ENCODE peak calls at places on chromosome 18, in nine cellular contexts. P is foreskin keratinocyte, D is ascending aorta, A is K562, J is spleen, F is AG04450, K is psoas muscle, T is astrocyte, G is colonic mucosa. H is an unnamed sample.

GRCh38 chr18:36518839-36519238 is 221.3 kb downstream of the FHOD3 start:
- DNase-seq in P (no peak), D (no peak), A (no peak), J (no peak), F (no peak), K (no peak), T (no peak), G (no peak), H (no peak)

GRCh38 chr18:79937103-79937860 is 14.2 kb downstream of the SLC66A2 start:
- DNase-seq in P (no peak), D (no peak), A (no peak), J (no peak), F (no peak), K (no peak), T (no peak), G (peak), H (no peak)

GRCh38 chr18:71673954-71674353 is 870.2 kb downstream of the CBLN2 start:
- DNase-seq in P (no peak), D (no peak), A (no peak), J (no peak), F (no peak), K (no peak), T (no peak), G (no peak), H (no peak)

GRCh38 chr18:2316686-2317308 is 254.5 kb downstream of the METTL4 start:
- DNase-seq in P (no peak), D (no peak), A (no peak), J (no peak), F (no peak), K (no peak), T (no peak), G (no peak), H (no peak)

GRCh38 chr18:50649821-50650220 is 89.9 kb downstream of the MAPK4 start:
- DNase-seq in P (peak), D (peak), A (no peak), J (no peak), F (no peak), K (peak), T (peak), G (no peak), H (no peak)

GRCh38 chr18:71942433-71942832 is 601.7 kb downstream of the CBLN2 start:
- DNase-seq in P (peak), D (no peak), A (no peak), J (no peak), F (no peak), K (no peak), T (no peak), G (no peak), H (no peak)

GRCh38 chr18:52334307-52334706 is 5.7 kb upstream of the DCC start:
- DNase-seq in P (no peak), D (no peak), A (no peak), J (no peak), F (no peak), K (no peak), T (no peak), G (no peak), H (no peak)

GRCh38 chr18:61127714-61128485 is 205.3 kb upstream of the CDH20 start:
- DNase-seq in P (no peak), D (no peak), A (no peak), J (no peak), F (no peak), K (no peak), T (no peak), G (no peak), H (no peak)

GRCh38 chr18:13725566-13726227 is 661 bp downstream of the FAM210A start:
- DNase-seq in P (no peak), D (no peak), A (no peak), J (no peak), F (no peak), K (no peak), T (peak), G (peak), H (no peak)

GRCh38 chr18:79422022-79422782 is 26.5 kb downstream of the NFATC1 start:
- DNase-seq in P (no peak), D (no peak), A (no peak), J (peak), F (no peak), K (no peak), T (peak), G (no peak), H (no peak)

GRCh38 chr18:80159713-80160636 is 50.9 kb downstream of the ADNP2 start:
- DNase-seq in P (no peak), D (no peak), A (no peak), J (peak), F (no peak), K (peak), T (no peak), G (no peak), H (no peak)

GRCh38 chr18:5970032-5970431 is 74.7 kb upstream of the TMEM200C start:
- DNase-seq in P (no peak), D (no peak), A (no peak), J (no peak), F (no peak), K (no peak), T (no peak), G (no peak), H (no peak)

GRCh38 chr18:63000839-63001238 is 285.5 kb downstream of the PHLPP1 start:
- DNase-seq in P (no peak), D (no peak), A (no peak), J (peak), F (no peak), K (no peak), T (no peak), G (no peak), H (no peak)

GRCh38 chr18:58998421-58999203 is 133.9 kb downstream of the ZNF532 start:
- DNase-seq in P (peak), D (no peak), A (no peak), J (no peak), F (no peak), K (peak), T (peak), G (no peak), H (no peak)

GRCh38 chr18:64330976-64331375 is 182.1 kb upstream of the LINC00305 start:
- DNase-seq in P (no peak), D (no peak), A (no peak), J (no peak), F (no peak), K (no peak), T (no peak), G (no peak), H (no peak)

GRCh38 chr18:39681061-39681460 is 2115.5 kb upstream of the CELF4 start:
- DNase-seq in P (peak), D (no peak), A (no peak), J (no peak), F (no peak), K (no peak), T (no peak), G (no peak), H (no peak)

GRCh38 chr18:34511435-34511834 is 198.7 kb upstream of the DTNA start:
- DNase-seq in P (no peak), D (no peak), A (no peak), J (no peak), F (no peak), K (no peak), T (no peak), G (no peak), H (no peak)

GRCh38 chr18:37393945-37394609 is 171.5 kb downstream of the CELF4 start:
- DNase-seq in P (no peak), D (no peak), A (peak), J (peak), F (peak), K (peak), T (peak), G (peak), H (peak)

GRCh38 chr18:74496508-74497307 is 545 bp downstream of the CNDP2 start:
- DNase-seq in P (peak), D (no peak), A (peak), J (no peak), F (peak), K (peak), T (peak), G (peak), H (peak)
- TF ChIP-seq CTCF in P (no peak), D (no peak), A (peak), J (no peak), F (peak), K (peak), T (no peak), G (no peak), H (peak)

GRCh38 chr18:38427234-38427633 is 861.6 kb upstream of the CELF4 start:
- DNase-seq in P (no peak), D (no peak), A (no peak), J (no peak), F (no peak), K (no peak), T (no peak), G (no peak), H (peak)
- TF ChIP-seq CTCF in P (peak), D (no peak), A (no peak), J (no peak), F (no peak), K (no peak), T (no peak), G (no peak), H (peak)

DNA sequence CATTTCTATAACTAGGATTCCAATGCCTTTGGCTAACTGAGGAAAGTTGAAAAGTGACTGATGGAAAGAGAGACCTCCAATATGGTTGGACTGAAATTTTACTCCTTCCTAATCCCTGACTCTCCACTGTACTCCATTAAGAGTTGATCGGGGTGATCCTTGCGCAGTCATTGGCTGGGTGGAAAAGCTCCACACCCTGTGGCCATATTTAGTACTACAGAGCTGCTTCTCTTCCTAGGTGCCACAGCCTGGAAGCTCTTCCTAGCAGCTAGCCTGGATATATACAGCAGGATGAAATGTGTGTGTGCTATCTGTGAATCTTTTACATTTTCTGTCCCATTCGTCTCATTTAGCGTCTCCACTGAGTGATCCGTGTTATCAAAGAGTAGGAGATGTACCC is 71.2 kb downstream of the MEP1B start:
- DNase-seq in P (no peak), D (no peak), A (no peak), J (no peak), F (no peak), K (no peak), T (no peak), G (peak), H (no peak)
- TF ChIP-seq CTCF in P (no peak), D (no peak), A (peak), J (no peak), F (peak), K (no peak), T (peak), G (peak), H (peak)

DNA sequence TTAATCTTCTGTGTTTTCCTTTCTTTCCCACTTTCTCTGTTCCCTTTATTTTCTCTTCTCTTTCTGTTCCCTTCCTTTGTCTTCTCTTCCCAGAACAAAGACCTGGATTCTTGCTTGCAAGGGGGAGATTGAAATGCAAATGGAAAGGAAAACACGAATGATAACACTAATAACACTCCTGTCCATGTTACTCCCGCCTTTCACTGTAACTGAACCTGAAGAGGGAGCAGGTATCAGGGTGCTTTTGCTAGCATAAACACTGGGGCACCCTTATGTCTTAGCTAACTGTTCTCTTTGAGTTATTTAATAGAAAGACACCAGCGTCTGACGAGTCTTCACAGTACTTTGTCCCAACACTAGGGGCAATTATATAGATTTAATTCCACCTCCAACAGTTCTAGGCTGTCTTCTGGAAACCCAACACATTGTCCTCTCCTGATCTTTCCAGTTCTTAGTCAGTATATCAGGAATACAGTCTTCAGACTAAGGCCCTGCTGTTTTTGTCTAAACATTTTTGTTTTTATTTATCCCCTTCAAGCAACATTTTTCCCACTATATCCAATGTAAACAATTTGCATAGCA is 99.2 kb downstream of the PTPRM start:
- DNase-seq in P (no peak), D (no peak), A (no peak), J (no peak), F (no peak), K (no peak), T (no peak), G (no peak), H (no peak)
- TF ChIP-seq CTCF in P (peak), D (no peak), A (no peak), J (no peak), F (no peak), K (no peak), T (no peak), G (no peak), H (peak)

DNA sequence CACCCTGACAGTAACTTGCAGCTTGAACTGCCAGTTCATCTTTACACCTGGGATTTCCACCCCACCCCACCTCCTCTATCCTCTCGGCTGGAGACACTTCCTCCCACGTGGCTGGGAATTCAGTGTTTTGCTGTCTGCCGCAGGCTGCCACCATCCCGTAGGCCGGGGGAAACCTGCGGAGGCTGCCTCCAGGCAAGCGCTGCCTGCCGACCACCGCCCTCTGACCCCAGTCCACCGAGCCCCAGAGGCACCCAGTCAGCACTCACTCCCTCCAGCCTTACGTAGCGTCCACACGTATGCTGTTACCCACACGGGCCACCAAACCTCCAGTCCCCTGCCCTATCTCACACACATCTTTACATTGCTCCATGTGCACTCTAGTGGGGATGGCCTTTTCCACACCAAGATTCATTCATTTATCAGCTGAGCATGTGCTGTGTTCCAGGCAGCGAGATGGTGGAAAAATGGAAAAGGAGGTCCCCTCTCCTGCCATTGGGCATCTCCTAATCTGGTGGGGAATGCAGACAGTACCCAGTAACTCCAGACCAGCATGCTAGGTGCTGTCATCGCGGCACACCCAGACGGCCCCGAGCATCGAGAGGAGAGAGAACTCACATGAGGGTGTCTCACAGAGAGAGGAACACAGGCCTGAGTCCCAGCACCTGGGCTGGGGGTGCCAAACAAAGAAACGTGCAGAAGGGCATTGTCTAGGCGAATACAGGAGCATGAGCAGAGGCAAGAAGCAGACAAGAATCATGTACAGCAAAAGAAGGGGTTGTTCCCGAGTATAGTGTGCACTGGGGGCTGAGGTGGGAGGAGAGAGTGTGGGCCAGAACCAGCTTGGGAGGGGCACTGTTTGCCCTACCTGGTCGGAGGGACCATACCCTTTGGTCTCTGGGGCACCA is 166.9 kb downstream of the SMAD7 start:
- DNase-seq in P (no peak), D (no peak), A (no peak), J (peak), F (no peak), K (peak), T (no peak), G (no peak), H (no peak)
- TF ChIP-seq CTCF in P (no peak), D (no peak), A (no peak), J (no peak), F (no peak), K (no peak), T (no peak), G (no peak), H (no peak)

GRCh38 chr18:24402209-24402785 is 4.7 kb upstream of the OSBPL1A start:
- DNase-seq in P (no peak), D (no peak), A (no peak), J (no peak), F (no peak), K (no peak), T (no peak), G (no peak), H (peak)
- TF ChIP-seq CTCF in P (peak), D (no peak), A (peak), J (no peak), F (peak), K (no peak), T (no peak), G (no peak), H (peak)

DNA sequence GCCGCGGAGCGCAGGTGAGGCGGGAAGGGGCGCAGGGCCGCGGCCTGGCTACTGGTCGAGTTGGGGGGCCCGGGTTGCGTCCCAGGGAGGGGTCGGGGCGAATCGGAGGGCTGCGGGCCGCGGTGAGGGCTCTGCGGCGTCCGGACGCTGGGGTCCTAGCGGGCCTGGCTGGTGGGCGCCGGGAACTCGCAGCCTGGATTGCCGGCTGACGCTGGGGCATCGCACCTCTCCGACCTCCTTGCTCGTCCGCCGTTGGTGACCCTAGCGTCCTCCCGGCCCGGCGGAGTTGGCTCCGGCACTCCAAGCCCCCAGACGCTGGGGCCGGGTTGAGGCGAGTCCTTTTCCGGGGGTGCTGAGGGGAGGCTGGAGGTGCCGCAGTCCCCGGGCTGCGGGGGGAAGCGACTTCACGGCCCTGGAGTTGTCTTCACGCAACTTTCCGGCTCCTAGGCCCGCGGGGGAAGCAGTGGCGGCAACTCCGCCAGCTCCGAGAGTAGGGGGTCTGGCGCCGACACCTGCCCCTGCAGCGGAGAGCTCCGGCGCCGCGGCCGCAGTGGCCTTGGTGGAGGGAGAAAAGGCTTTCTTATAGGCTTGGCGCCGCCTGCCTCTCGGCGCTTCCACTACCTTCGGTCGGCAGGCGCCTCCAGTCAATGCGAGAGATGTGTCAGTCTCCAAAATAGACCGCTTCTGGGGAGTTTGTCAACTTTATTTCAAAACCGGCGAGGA is 70.3 kb downstream of the HAUS1 start:
- DNase-seq in P (no peak), D (no peak), A (peak), J (no peak), F (no peak), K (peak), T (peak), G (peak), H (no peak)
- TF ChIP-seq CTCF in P (peak), D (no peak), A (no peak), J (no peak), F (peak), K (no peak), T (no peak), G (no peak), H (no peak)

DNA sequence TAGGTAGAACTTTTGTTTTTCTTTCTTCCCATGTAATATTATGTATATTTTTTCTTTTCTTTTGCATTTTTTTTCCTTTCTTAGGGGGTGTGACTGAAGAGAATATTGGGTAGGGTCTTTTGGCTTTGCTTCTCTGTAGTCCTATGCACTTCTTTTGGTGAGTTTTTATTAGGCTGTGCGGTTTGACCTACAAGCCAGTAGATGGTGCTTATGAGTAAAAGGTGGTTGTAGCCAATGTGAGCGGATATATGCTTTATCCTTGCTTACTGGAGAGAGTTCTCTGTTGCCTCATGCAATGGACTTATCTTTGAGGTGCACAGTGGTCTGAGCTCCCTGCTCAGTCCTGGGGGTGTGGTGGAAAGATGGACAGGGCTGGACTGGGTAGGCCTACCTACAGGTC is 52.7 kb downstream of the DSEL start:
- DNase-seq in P (no peak), D (no peak), A (no peak), J (no peak), F (no peak), K (no peak), T (no peak), G (no peak), H (no peak)
- TF ChIP-seq CTCF in P (peak), D (no peak), A (no peak), J (no peak), F (peak), K (no peak), T (peak), G (no peak), H (peak)

GRCh38 chr18:45957100-45957499 is 10.0 kb downstream of the EPG5 start:
- DNase-seq in P (no peak), D (no peak), A (no peak), J (no peak), F (peak), K (no peak), T (peak), G (no peak), H (no peak)
- TF ChIP-seq CTCF in P (no peak), D (no peak), A (no peak), J (no peak), F (no peak), K (no peak), T (no peak), G (no peak), H (no peak)

DNA sequence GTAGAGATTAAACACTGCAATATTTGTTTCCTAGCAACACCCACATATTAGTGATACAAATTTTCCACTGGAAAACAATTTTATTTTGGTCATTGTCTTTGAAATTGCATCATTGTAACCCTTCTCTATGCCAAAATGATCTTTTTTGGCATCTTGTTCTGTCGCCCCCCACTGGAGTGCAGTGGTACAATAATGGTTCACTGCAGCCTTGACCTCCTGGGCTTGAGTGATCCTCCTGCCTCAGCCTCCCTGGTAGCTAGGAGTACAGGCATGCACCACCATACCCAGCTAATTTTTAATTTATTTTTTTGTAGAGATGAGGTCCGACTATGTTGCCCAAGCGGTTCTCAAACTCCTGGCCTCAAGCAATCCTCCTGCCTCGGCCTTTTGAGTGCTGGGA is 117.4 kb downstream of the PIK3C3 start:
- DNase-seq in P (no peak), D (no peak), A (no peak), J (no peak), F (no peak), K (no peak), T (no peak), G (no peak), H (no peak)
- TF ChIP-seq CTCF in P (peak), D (no peak), A (peak), J (no peak), F (peak), K (no peak), T (no peak), G (no peak), H (no peak)

H was measured in neural crest cell.